ENCODE peak calls at places on chromosomes 5 and 9, in eight cellular contexts. R, X, H, Y, S, O, C and Z are unnamed samples.

GRCh38 chr5:143085319-143085917 is 315.2 kb downstream of the ARHGAP26 start:
- DNase-seq in R (no peak), X (no peak), H (no peak), Y (no peak), S (no peak), O (no peak), C (no peak), Z (no peak)

GRCh38 chr9:26058111-26058895 is 380.1 kb upstream of the TUSC1 start:
- DNase-seq in R (no peak), X (no peak), H (no peak), Y (peak; percentile 6), S (no peak), O (no peak), C (no peak), Z (no peak)

GRCh38 chr9:70355801-70356200 is 58.7 kb downstream of the KLF9 start:
- DNase-seq in R (no peak), X (no peak), H (no peak), Y (no peak), S (no peak), O (no peak), C (no peak), Z (no peak)

GRCh38 chr9:121199921-121200320 is 1.7 kb downstream of the RAB14 start:
- DNase-seq in R (no peak), X (no peak), H (no peak), Y (no peak), S (no peak), O (no peak), C (no peak), Z (no peak)

GRCh38 chr5:32710859-32711692 is at the start of gene NPR3:
- DNase-seq in R (no peak), X (no peak), H (no peak), Y (peak; percentile 62), S (no peak), O (peak; percentile 10), C (peak; percentile 8), Z (peak; percentile 27)

GRCh38 chr9:128983536-128983935 is 36.0 kb downstream of the NUP188 start:
- DNase-seq in R (no peak), X (no peak), H (no peak), Y (no peak), S (no peak), O (no peak), C (no peak), Z (no peak)

GRCh38 chr5:57332350-57332749 is 150.3 kb downstream of the ACTBL2 start:
- DNase-seq in R (no peak), X (no peak), H (no peak), Y (no peak), S (no peak), O (no peak), C (no peak), Z (no peak)

GRCh38 chr9:17246770-17247169 is 111.9 kb downstream of the CNTLN start:
- DNase-seq in R (no peak), X (no peak), H (no peak), Y (no peak), S (no peak), O (no peak), C (no peak), Z (no peak)

GRCh38 chr9:105901514-105902109 is 207.3 kb downstream of the TMEM38B start:
- DNase-seq in R (no peak), X (no peak), H (no peak), Y (peak; percentile 1), S (no peak), O (no peak), C (no peak), Z (peak; percentile 40)

GRCh38 chr5:175809531-175810121 is 61.8 kb upstream of the CPLX2 start:
- DNase-seq in R (no peak), X (no peak), H (no peak), Y (peak; percentile 84), S (no peak), O (no peak), C (no peak), Z (no peak)

GRCh38 chr5:135493406-135494180 is 41.4 kb upstream of the TIFAB start:
- DNase-seq in R (no peak), X (no peak), H (no peak), Y (peak; percentile 85), S (no peak), O (no peak), C (no peak), Z (no peak)

GRCh38 chr9:70600479-70600878 is 186.0 kb upstream of the KLF9 start:
- DNase-seq in R (no peak), X (no peak), H (no peak), Y (peak; percentile 71), S (no peak), O (peak; percentile 28), C (peak; percentile 13), Z (no peak)